ENCODE peak calls at places on chromosomes 1 and 21, in four cellular contexts. L, X, N and Q are unnamed samples. For H3K36me3, the result is how much of the 10 kb centered on the place peaks cover.

GRCh38 chr1:247848346-247848745 is 6.7 kb upstream of the OR11L1 start:
- DNase-seq in X (no peak), N (no peak), L (no peak), Q (no peak)

GRCh38 chr1:196445775-196446174 is 162.5 kb downstream of the KCNT2 start:
- DNase-seq in N (no peak), X (no peak), L (no peak), Q (no peak)

GRCh38 chr1:118147542-118147941 is 37.5 kb downstream of the SPAG17 start:
- DNase-seq in L (peak), X (no peak), N (no peak), Q (no peak)

GRCh38 chr1:186535388-186536133 is 74.6 kb upstream of the PDC start:
- DNase-seq in L (peak), N (no peak), X (no peak), Q (no peak)

GRCh38 chr1:29379438-29380073 is 143.2 kb downstream of the PTPRU start:
- DNase-seq in X (peak), N (peak), L (peak), Q (no peak)

GRCh38 chr1:53588053-53588779 is 129.0 kb downstream of the DMRTB1 start:
- DNase-seq in L (no peak), X (no peak), N (peak), Q (no peak)

GRCh38 chr21:44337428-44337827 is 1.8 kb downstream of the CFAP410 start:
- DNase-seq in L (no peak), X (no peak), N (no peak), Q (no peak)

GRCh38 chr1:50703240-50703639 is 256.8 kb downstream of the FAF1 start:
- DNase-seq in L (no peak), N (no peak), X (no peak), Q (no peak)

GRCh38 chr21:17536381-17536780 is 23.5 kb downstream of the CXADR start:
- DNase-seq in X (no peak), L (no peak), N (no peak), Q (no peak)

DNA sequence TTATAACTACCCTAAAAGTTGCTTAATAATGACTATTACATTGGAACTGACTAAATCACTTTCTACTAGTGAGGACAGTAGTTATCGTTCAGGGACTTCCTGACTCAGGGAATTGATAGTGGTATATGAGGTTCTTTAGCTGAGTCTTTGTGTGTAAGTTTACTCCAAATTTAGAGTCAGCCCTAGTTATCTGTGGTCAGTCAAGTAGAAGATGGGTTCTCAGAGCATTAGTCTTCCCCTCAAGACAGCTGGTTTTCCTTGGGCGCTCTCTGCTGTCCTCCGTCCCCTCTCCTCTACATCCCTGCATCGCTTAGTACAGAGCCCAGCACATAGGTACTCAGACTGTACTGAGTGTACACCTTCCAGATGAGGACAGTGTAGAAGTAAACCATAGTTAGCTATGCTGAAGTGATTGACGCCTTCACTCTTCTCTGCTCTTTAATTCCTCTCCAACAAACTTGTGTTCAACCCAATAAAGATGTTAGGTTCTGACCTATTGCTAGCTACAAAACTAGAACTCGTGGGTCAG is 116.5 kb downstream of the C1orf21 start:
- DNase-seq in L (no peak), X (no peak), N (no peak), Q (no peak)
- H3K27ac ChIP-seq in L (no peak), X (no peak), N (no peak), Q (no peak)

GRCh38 chr1:31004231-31004621 is 61.3 kb downstream of the PUM1 start:
- DNase-seq in L (no peak), X (no peak), N (no peak), Q (no peak)

GRCh38 chr1:31003613-31004230 is 61.8 kb downstream of the PUM1 start:
- DNase-seq in X (no peak), N (no peak), L (no peak), Q (no peak)

GRCh38 chr1:31005617-31006166 is 59.8 kb downstream of the PUM1 start:
- DNase-seq in L (no peak), X (no peak), N (no peak), Q (no peak)

GRCh38 chr1:31006760-31007159 is 58.8 kb downstream of the PUM1 start:
- DNase-seq in N (no peak), L (no peak), X (no peak), Q (no peak)

GRCh38 chr1:31005198-31005597 is 60.3 kb downstream of the PUM1 start:
- DNase-seq in X (no peak), L (no peak), N (no peak), Q (no peak)
- H3K36me3 ChIP-seq in X (under half), L (under half), N (half or more), Q (under half)

GRCh38 chr1:10128081-10128765 is 82.1 kb upstream of the KIF1B start:
- DNase-seq in L (no peak), X (no peak), N (no peak), Q (no peak)
- H3K27ac ChIP-seq in L (no peak), X (no peak), N (no peak), Q (no peak)

GRCh38 chr1:46645815-46646214 is 22.3 kb downstream of the ATPAF1 start:
- DNase-seq in N (no peak), X (no peak), L (no peak), Q (no peak)
- H3K36me3 ChIP-seq in N (under half), X (under half), L (under half), Q (under half)